ENCODE peak calls at places on chromosomes 1 and 21, in four cellular contexts. T, Q, Y and X are unnamed samples.

GRCh38 chr21:37204580-37204979 is 62.6 kb downstream of the VPS26C start:
- DNase-seq in T (no peak), Q (no peak), Y (no peak), X (no peak)

GRCh38 chr1:152745289-152745704 is 12.5 kb upstream of the KPRP start:
- DNase-seq in T (peak), Q (no peak), Y (no peak), X (peak)

GRCh38 chr21:34806423-34806822 is 137.6 kb downstream of the CLIC6 start:
- DNase-seq in T (no peak), Q (no peak), Y (no peak), X (no peak)

GRCh38 chr1:108657701-108658100 is 3.2 kb downstream of the HENMT1 start:
- DNase-seq in T (no peak), Q (no peak), Y (no peak), X (peak)

GRCh38 chr1:99180343-99180808 is 83.9 kb upstream of the PLPPR4 start:
- DNase-seq in T (peak), Q (peak), Y (peak), X (peak)

GRCh38 chr1:60971330-60971729 is 111.0 kb upstream of the NFIA start:
- DNase-seq in T (no peak), Q (no peak), Y (no peak), X (no peak)

GRCh38 chr1:41045740-41046139 is 24.2 kb upstream of the SLFNL1 start:
- DNase-seq in T (no peak), Q (no peak), Y (no peak), X (no peak)

GRCh38 chr1:43947061-43947889 is 525 bp downstream of the IPO13 start:
- DNase-seq in T (no peak), Q (no peak), Y (no peak), X (no peak)

GRCh38 chr21:32520885-32521735 is 64.2 kb downstream of the TCP10L start:
- DNase-seq in T (no peak), Q (no peak), Y (no peak), X (peak)

GRCh38 chr21:34019402-34019801 is 54.0 kb upstream of the MRPS6 start:
- DNase-seq in T (no peak), Q (no peak), Y (no peak), X (no peak)

GRCh38 chr1:1779691-1780597 is 1.7 kb upstream of the NADK start:
- DNase-seq in T (no peak), Q (peak), Y (no peak), X (peak)

GRCh38 chr1:113905435-113905861 is 322 bp downstream of the DCLRE1B start:
- DNase-seq in T (no peak), Q (no peak), Y (no peak), X (peak)
- TF ChIP-seq CTCF in T (no peak), Q (no peak), Y (no peak), X (no peak)

GRCh38 chr1:224519874-224520273 is 85.3 kb upstream of the WDR26 start:
- DNase-seq in T (no peak), Q (no peak), Y (no peak), X (no peak)

GRCh38 chr1:224524679-224525078 is 90.1 kb upstream of the WDR26 start:
- DNase-seq in T (no peak), Q (no peak), Y (no peak), X (no peak)

GRCh38 chr1:224523676-224524075 is 89.1 kb upstream of the WDR26 start:
- DNase-seq in T (no peak), Q (no peak), Y (no peak), X (no peak)

GRCh38 chr1:224520808-224521207 is 86.2 kb upstream of the WDR26 start:
- DNase-seq in T (no peak), Q (no peak), Y (no peak), X (no peak)

GRCh38 chr1:224521904-224522734 is 87.5 kb upstream of the WDR26 start:
- DNase-seq in T (no peak), Q (no peak), Y (no peak), X (no peak)
- TF ChIP-seq MAX in T (no peak), Q (no peak), Y (no peak), X (no peak)

GRCh38 chr1:219176168-219176567 is 2.5 kb downstream of the LYPLAL1 start:
- DNase-seq in T (no peak), Q (no peak), Y (no peak), X (no peak)
- H3K4me3 ChIP-seq in T (no peak), Q (peak), Y (no peak), X (peak)

GRCh38 chr21:46411691-46412090 is 47.0 kb upstream of the DIP2A start:
- DNase-seq in T (no peak), Q (no peak), Y (no peak), X (no peak)
- TF ChIP-seq CTCF in T (no peak), Q (no peak), Y (no peak), X (no peak)

DNA sequence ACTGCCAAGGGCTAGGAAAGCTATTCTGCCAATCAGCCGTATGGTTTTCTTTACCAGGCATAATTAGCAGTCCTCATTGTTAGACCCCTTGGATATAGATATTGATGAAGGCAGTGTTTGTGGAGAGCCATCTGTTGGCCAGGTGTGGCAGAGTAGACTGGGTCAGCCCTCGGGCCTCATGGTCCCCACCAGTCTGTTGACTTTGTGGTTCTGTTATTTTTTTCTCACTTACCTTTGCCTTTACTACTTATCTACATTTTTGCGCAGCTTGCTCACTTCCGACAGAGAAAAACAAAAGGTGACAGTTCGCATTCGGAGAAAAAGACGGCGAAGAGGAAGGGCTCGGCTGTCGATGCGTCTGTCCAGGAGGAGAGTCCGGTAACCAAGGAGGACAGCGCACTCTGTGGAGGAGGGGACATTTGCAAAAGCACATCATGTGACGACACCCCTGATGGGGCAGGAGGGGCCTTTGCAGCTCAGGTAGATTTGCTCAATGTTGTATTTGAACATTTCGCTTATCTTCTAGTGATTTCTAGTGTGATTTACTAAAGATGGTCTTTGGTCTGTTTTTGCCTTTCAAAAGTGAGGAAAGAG is 2.3 kb downstream of the PCNT start:
- DNase-seq in T (no peak), Q (no peak), Y (no peak), X (no peak)
- TF ChIP-seq MAX in T (no peak), Q (no peak), Y (no peak), X (no peak)

GRCh38 chr1:203126151-203126865 is 1.2 kb upstream of the ADORA1 start:
- DNase-seq in T (no peak), Q (no peak), Y (peak), X (peak)
- H3K4me3 ChIP-seq in T (no peak), Q (no peak), Y (peak), X (no peak)

GRCh38 chr1:160112370-160112769 is 3.2 kb upstream of the ATP1A2 start:
- DNase-seq in T (no peak), Q (no peak), Y (no peak), X (no peak)

GRCh38 chr1:160105155-160105554 is 6.7 kb upstream of the IGSF8 start:
- DNase-seq in T (no peak), Q (no peak), Y (no peak), X (no peak)

GRCh38 chr1:160109686-160110085 is 5.9 kb upstream of the ATP1A2 start:
- DNase-seq in T (no peak), Q (no peak), Y (no peak), X (no peak)

GRCh38 chr1:160107512-160107911 is 8.0 kb upstream of the ATP1A2 start:
- DNase-seq in T (no peak), Q (no peak), Y (no peak), X (no peak)

GRCh38 chr1:160108888-160109662 is 6.5 kb upstream of the ATP1A2 start:
- DNase-seq in T (peak), Q (no peak), Y (peak), X (peak)
- TF ChIP-seq CTCF in T (peak), Q (peak), Y (peak), X (peak)

GRCh38 chr1:150875197-150876110 is 945 bp downstream of the ARNT start:
- DNase-seq in T (no peak), Q (no peak), Y (no peak), X (no peak)
- TF ChIP-seq MAX in T (no peak), Q (no peak), Y (no peak), X (no peak)

DNA sequence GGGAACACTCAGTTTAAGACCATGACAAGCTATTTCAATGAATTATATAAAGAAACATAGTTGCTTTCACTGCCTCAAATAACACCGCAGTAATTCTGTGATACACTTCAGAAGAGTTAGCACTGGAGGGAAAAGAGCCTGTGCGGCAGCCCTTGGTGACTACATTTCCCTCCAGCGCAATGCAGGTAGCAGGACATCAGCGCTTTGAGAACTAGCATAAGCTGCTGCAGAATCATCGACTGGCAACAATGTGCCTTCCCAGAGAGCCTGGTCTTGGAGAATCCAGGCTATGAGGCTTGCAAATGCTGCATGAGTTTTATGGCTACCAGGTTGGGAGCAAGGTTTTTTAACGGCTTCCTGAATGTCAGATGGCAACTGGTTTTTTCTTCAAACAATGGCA is 7.5 kb downstream of the NRIP1 start:
- DNase-seq in T (no peak), Q (no peak), Y (no peak), X (no peak)
- H3K4me3 ChIP-seq in T (peak), Q (peak), Y (peak), X (no peak)

GRCh38 chr1:62852253-62852652 is 68.3 kb downstream of the ATG4C start:
- DNase-seq in T (no peak), Q (no peak), Y (no peak), X (no peak)

DNA sequence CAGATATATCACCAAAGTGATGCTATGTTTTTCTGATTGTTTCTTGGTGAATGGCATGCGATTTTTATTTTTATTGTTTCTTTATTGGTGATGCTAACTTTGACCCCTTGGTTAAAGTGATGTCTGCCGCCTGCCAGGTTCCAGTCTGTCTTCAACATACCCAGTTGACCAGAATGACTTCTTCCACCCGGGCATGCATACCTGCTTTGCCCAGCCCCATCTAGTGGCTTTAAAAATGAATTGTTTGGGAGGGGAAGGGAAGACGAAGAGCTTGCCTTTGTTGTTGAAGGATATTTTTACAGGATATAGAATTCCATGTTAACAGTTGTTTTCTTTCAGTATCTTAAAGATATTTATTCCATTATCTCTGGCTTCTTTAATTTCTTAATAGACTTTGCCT is 65.1 kb downstream of the ATG4C start:
- DNase-seq in T (no peak), Q (no peak), Y (peak), X (no peak)
- TF ChIP-seq CTCF in T (peak), Q (peak), Y (no peak), X (no peak)